ENCODE peak calls at places on chromosomes 4 and X, in four cellular contexts. I is tibial nerve, B is activated B cell treated with CpG ODN at 0.5 μM for 24 hours, Q is fibroblast of pulmonary artery. T is an unnamed sample.

GRCh38 chr4:120052840-120053239 is 13.8 kb downstream of the MAD2L1 start:
- DNase-seq in Q (peak), B (no peak), I (peak), T (peak)

GRCh38 chrX:68822641-68823410 is 6.0 kb upstream of the EFNB1 start:
- DNase-seq in Q (peak), I (no peak), B (no peak), T (peak)

GRCh38 chr4:99816611-99817309 is at the start of gene DAPP1:
- DNase-seq in I (peak), Q (no peak), B (peak), T (no peak)

GRCh38 chr4:83010111-83010521 is 507 bp downstream of the LIN54 start:
- DNase-seq in Q (peak), I (no peak), B (no peak), T (no peak)

GRCh38 chr4:51942833-51943215 is 77.3 kb downstream of the LRRC66 start:
- DNase-seq in Q (no peak), B (no peak), I (no peak), T (no peak)

GRCh38 chr4:159360549-159360948 is 257.7 kb downstream of the RAPGEF2 start:
- DNase-seq in B (no peak), Q (peak), I (no peak), T (peak)

GRCh38 chr4:16745009-16745408 is 153.4 kb downstream of the LDB2 start:
- DNase-seq in B (no peak), Q (peak), I (peak), T (peak)

GRCh38 chr4:176340871-176341685 is 21.3 kb downstream of the SPCS3 start:
- DNase-seq in I (peak), Q (peak), B (no peak), T (peak)

GRCh38 chr4:79662651-79663050 is 254.6 kb upstream of the GK2 start:
- DNase-seq in Q (no peak), I (no peak), B (no peak), T (no peak)

GRCh38 chr4:24007740-24008348 is 118.0 kb upstream of the PPARGC1A start:
- DNase-seq in B (no peak), I (no peak), Q (no peak), T (no peak)

GRCh38 chrX:45811307-45811706 is 610.6 kb upstream of the DIPK2B start:
- DNase-seq in B (no peak), I (no peak), Q (no peak), T (no peak)

GRCh38 chr4:150302553-150302952 is 224.3 kb downstream of the DCLK2 start:
- DNase-seq in B (no peak), Q (peak), I (no peak), T (peak)

GRCh38 chrX:115177941-115178340 is 11.3 kb upstream of the RBMXL3 start:
- DNase-seq in B (no peak), I (no peak), Q (peak), T (no peak)

GRCh38 chr4:184310881-184311709 is 93.4 kb upstream of the ENPP6 start:
- DNase-seq in Q (no peak), I (peak), B (no peak), T (no peak)

GRCh38 chr4:184313058-184313709 is 95.5 kb upstream of the ENPP6 start:
- DNase-seq in B (no peak), I (peak), Q (no peak), T (no peak)

GRCh38 chr4:184309241-184310170 is 91.8 kb upstream of the ENPP6 start:
- DNase-seq in B (no peak), Q (no peak), I (no peak), T (no peak)

GRCh38 chr4:184312126-184312525 is 94.5 kb upstream of the ENPP6 start:
- DNase-seq in Q (no peak), B (no peak), I (peak), T (no peak)

GRCh38 chr4:184310171-184310567 is 92.5 kb upstream of the ENPP6 start:
- DNase-seq in I (no peak), B (no peak), Q (no peak), T (no peak)
- TF ChIP-seq CTCF in I (no peak), B (no peak), Q (no peak), T (no peak)

GRCh38 chrX:102840871-102841705 is 96.0 kb upstream of the RAB40AL start:
- DNase-seq in B (no peak), I (no peak), Q (peak), T (no peak)
- TF ChIP-seq CTCF in B (no peak), I (no peak), Q (peak), T (peak)

DNA sequence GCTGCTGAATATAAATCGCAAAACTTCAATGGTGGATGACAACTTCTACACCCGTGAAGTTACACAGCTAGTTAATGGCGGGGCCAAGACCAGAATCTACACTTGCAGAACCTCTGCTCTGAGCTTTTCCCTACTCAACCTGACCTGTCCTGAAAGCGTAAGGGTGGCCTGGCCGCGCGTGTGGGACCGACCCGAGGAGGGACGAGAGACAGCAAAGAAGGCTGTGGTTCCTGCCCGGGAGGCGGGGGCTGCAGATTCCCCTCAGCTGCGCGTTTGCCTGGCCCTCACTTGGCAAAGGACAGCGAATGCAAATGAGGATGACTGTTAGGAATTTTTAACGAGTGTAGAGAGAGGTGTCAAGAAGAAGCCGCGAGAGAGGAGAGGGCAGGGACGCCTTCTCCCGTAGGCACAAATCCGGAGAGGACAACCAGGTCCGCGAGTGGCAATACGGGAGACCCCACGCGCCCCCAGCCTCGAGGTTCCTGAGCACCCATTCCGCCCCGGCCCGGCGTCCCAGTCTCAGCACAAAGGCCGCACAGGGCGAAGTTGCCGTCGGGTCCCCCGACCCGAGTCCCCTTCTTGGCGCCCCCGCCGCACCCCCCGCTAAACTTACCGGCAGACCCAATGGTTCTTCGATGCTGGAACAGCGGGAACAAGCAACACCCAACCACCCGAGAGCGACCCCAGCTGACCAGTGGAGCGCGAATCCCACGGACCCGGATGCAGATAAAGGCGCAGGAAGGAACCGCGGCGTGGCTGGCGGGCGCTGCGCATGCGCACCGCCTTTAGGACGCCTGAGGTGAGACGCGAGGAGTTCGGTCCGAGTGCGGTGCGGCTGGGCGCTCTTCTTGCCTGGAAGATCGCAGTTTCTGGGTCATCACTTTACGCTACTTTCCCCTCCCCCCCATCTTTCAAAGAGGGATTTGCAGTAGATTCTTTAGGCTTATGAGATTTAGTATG is at the start of gene GNPDA2:
- DNase-seq in Q (peak), B (peak), I (peak), T (peak)
- TF ChIP-seq CTCF in Q (peak), B (no peak), I (peak), T (peak)

GRCh38 chrX:137195296-137195695 is 161.5 kb upstream of the GPR101 start:
- DNase-seq in I (no peak), B (no peak), Q (no peak), T (no peak)

GRCh38 chrX:137198040-137198439 is 164.2 kb upstream of the GPR101 start:
- DNase-seq in B (no peak), I (no peak), Q (no peak), T (no peak)

GRCh38 chrX:137195991-137196390 is 162.2 kb upstream of the GPR101 start:
- DNase-seq in Q (peak), I (no peak), B (no peak), T (no peak)

GRCh38 chrX:137194164-137194563 is 160.4 kb upstream of the GPR101 start:
- DNase-seq in Q (peak), B (no peak), I (no peak), T (no peak)
- TF ChIP-seq CTCF in Q (peak), B (no peak), I (no peak), T (peak)